ENCODE peak calls at places on chromosomes 16 and 17, in six cellular contexts. H is memory B cell; Z is iris pigment epithelial cell; M is mammary epithelial cell; P is stimulated activated CD4-positive, alpha-beta T cell treated with anti-CD3 and anti-CD28 coated beads, Interleukin-15, amount 100 ng/mL, for 24 hours; B is central memory CD4-positive, alpha-beta T cell. V is an unnamed sample.

GRCh38 chr17:1147664-1148063 is 32.1 kb downstream of the ABR start:
- DNase-seq in H (no peak), Z (peak; percentile 58), M (peak; percentile 74), P (no peak), B (no peak), V (no peak)

GRCh38 chr16:75733305-75734141 is 7.2 kb upstream of the CPHXL start:
- DNase-seq in H (no peak), Z (peak; percentile 78), M (no peak), P (no peak), B (no peak), V (no peak)

GRCh38 chr16:79329967-79330366 is 270.6 kb downstream of the MAF start:
- DNase-seq in H (no peak), Z (no peak), M (no peak), P (no peak), B (no peak), V (no peak)

GRCh38 chr17:1438593-1439083 is 17.4 kb downstream of the CRK start:
- DNase-seq in H (no peak), Z (peak; percentile 82), M (no peak), P (no peak), B (no peak), V (no peak)

GRCh38 chr17:77345260-77345910 is 204.6 kb downstream of the SEC14L1 start:
- DNase-seq in H (no peak), Z (no peak), M (no peak), P (no peak), B (no peak), V (no peak)

GRCh38 chr16:1183235-1183907 is 30.5 kb downstream of the CACNA1H start:
- DNase-seq in H (no peak), Z (peak; percentile 71), M (no peak), P (no peak), B (no peak), V (no peak)

GRCh38 chr17:36498560-36499300 is 12.2 kb downstream of the ZNHIT3 start:
- DNase-seq in H (no peak), Z (no peak), M (no peak), P (no peak), B (no peak), V (no peak)

GRCh38 chr17:54900457-54901229 is at the start of gene TOM1L1:
- DNase-seq in H (no peak), Z (peak; percentile 55), M (peak; percentile 78), P (peak; percentile 64), B (peak; percentile 8), V (no peak)

GRCh38 chr17:62895650-62896301 is 70.3 kb upstream of the TANC2 start:
- DNase-seq in H (no peak), Z (peak; percentile 25), M (peak; percentile 63), P (no peak), B (no peak), V (no peak)

GRCh38 chr16:27314986-27315332 is 1.2 kb downstream of the IL4R start:
- DNase-seq in H (no peak), Z (no peak), M (no peak), P (no peak), B (no peak), V (no peak)

GRCh38 chr16:81315271-81316175 is 761 bp downstream of the GAN start:
- DNase-seq in H (peak; percentile 23), Z (peak; percentile 65), M (peak; percentile 62), P (peak; percentile 67), B (peak; percentile 27), V (no peak)

GRCh38 chr17:70936724-70937123 is 767.4 kb downstream of the KCNJ2 start:
- DNase-seq in H (no peak), Z (no peak), M (no peak), P (no peak), B (no peak), V (no peak)

GRCh38 chr16:64626771-64627170 is 495.1 kb downstream of the CDH11 start:
- DNase-seq in H (no peak), Z (no peak), M (no peak), P (no peak), B (no peak), V (no peak)

GRCh38 chr17:55301521-55302406 is 37.0 kb downstream of the HLF start:
- DNase-seq in H (no peak), Z (peak; percentile 52), M (no peak), P (no peak), B (no peak), V (no peak)

GRCh38 chr16:4055748-4056147 is 60.5 kb downstream of the ADCY9 start:
- DNase-seq in H (no peak), Z (no peak), M (no peak), P (no peak), B (no peak), V (no peak)

GRCh38 chr16:15950167-15950854 is 895 bp downstream of the ABCC1 start:
- DNase-seq in H (no peak), Z (peak; percentile 71), M (peak; percentile 49), P (peak; percentile 55), B (peak; percentile 66), V (no peak)

GRCh38 chr17:77375108-77375507 is 234.3 kb downstream of the SEC14L1 start:
- DNase-seq in H (no peak), Z (no peak), M (no peak), P (peak; percentile 42), B (no peak), V (no peak)

GRCh38 chr17:17779015-17779611 is 57.7 kb downstream of the SREBF1 start:
- DNase-seq in H (no peak), Z (no peak), M (no peak), P (no peak), B (no peak), V (no peak)

GRCh38 chr16:9053006-9053601 is 38.3 kb upstream of the HAPSTR1 start:
- DNase-seq in H (no peak), Z (peak; percentile 84), M (peak; percentile 44), P (peak; percentile 46), B (no peak), V (no peak)

GRCh38 chr16:54816471-54816870 is 114.2 kb upstream of the IRX5 start:
- DNase-seq in H (no peak), Z (no peak), M (no peak), P (no peak), B (no peak), V (no peak)

GRCh38 chr17:297758-298157 is 54.8 kb downstream of the RPH3AL start:
- DNase-seq in H (no peak), Z (no peak), M (no peak), P (no peak), B (no peak), V (no peak)

GRCh38 chr16:86231321-86231995 is 278.9 kb upstream of the FOXF1 start:
- DNase-seq in H (no peak), Z (no peak), M (no peak), P (no peak), B (no peak), V (no peak)

GRCh38 chr16:19419691-19420060 is 2.0 kb downstream of the TMC5 start:
- DNase-seq in H (no peak), Z (peak; percentile 15), M (peak; percentile 85), P (no peak), B (no peak), V (no peak)

GRCh38 chr17:48593126-48593829 is at the start of gene HOXB5:
- DNase-seq in H (no peak), Z (no peak), M (no peak), P (peak; percentile 54), B (no peak), V (no peak)

GRCh38 chr17:40596261-40596919 is 31.1 kb upstream of the CCR7 start:
- DNase-seq in H (peak; percentile 49), Z (no peak), M (peak; percentile 10), P (peak; percentile 41), B (no peak), V (no peak)

GRCh38 chr17:38873646-38874380 is 4.0 kb downstream of the LASP1 start:
- DNase-seq in H (no peak), Z (no peak), M (no peak), P (no peak), B (no peak), V (no peak)

GRCh38 chr17:16407911-16408588 is 7.3 kb upstream of the TRPV2 start:
- DNase-seq in H (peak; percentile 60), Z (peak; percentile 69), M (peak; percentile 61), P (peak; percentile 30), B (no peak), V (no peak)

GRCh38 chr16:86457621-86458456 is 52.5 kb upstream of the FOXF1 start:
- DNase-seq in H (no peak), Z (peak; percentile 77), M (no peak), P (no peak), B (no peak), V (no peak)

GRCh38 chr16:83100679-83101078 is 473.9 kb downstream of the CDH13 start:
- DNase-seq in H (no peak), Z (peak; percentile 42), M (peak; percentile 94), P (no peak), B (no peak), V (no peak)

GRCh38 chr17:77382966-77383612 is 242.3 kb downstream of the SEC14L1 start:
- DNase-seq in H (no peak), Z (no peak), M (peak; percentile 54), P (no peak), B (no peak), V (no peak)

GRCh38 chr16:8595783-8596182 is 5.5 kb upstream of the TMEM114 start:
- DNase-seq in H (no peak), Z (no peak), M (no peak), P (no peak), B (no peak), V (no peak)

GRCh38 chr17:34542700-34543336 is 36.6 kb upstream of the TMEM132E start:
- DNase-seq in H (peak; percentile 52), Z (peak; percentile 12), M (no peak), P (peak; percentile 62), B (peak; percentile 40), V (no peak)

GRCh38 chr16:11819798-11820197 is 22.7 kb upstream of the ZC3H7A start:
- DNase-seq in H (no peak), Z (no peak), M (no peak), P (no peak), B (no peak), V (no peak)

GRCh38 chr16:11100239-11100750 is 155.7 kb downstream of the SOCS1 start:
- DNase-seq in H (no peak), Z (peak; percentile 99), M (no peak), P (peak; percentile 84), B (no peak), V (peak; percentile 80)

GRCh38 chr16:83706394-83706793 is 101.4 kb upstream of the HSBP1 start:
- DNase-seq in H (no peak), Z (peak; percentile 73), M (peak; percentile 17), P (no peak), B (no peak), V (no peak)

V was measured in glomerular endothelial cell.